ENCODE peak calls at places on chromosomes 3 and 15, in four cellular contexts. One of them, this sample, is unnamed.

GRCh38 chr3:108438542-108438941 is 71.9 kb downstream of the MYH15 start:
- DNase-seq in HepG2: no peak
- DNase-seq in H1: no peak
- DNase-seq in A549: no peak
- DNase-seq in this sample: no peak

GRCh38 chr15:58551764-58552504 is 120.1 kb downstream of the LIPC start:
- DNase-seq in A549: no peak
- DNase-seq in HepG2: peak; percentile 94
- DNase-seq in H1: no peak
- DNase-seq in this sample: peak; percentile 77

GRCh38 chr15:22888120-22888859 is 49.8 kb downstream of the NIPA2 start:
- DNase-seq in A549: peak; percentile 71
- DNase-seq in H1: no peak
- DNase-seq in HepG2: no peak
- DNase-seq in this sample: peak; percentile 32

GRCh38 chr15:77907824-77908751 is 169.4 kb downstream of the TBC1D2B start:
- DNase-seq in A549: no peak
- DNase-seq in H1: no peak
- DNase-seq in HepG2: peak; percentile 61
- DNase-seq in this sample: peak; percentile 79

GRCh38 chr15:101801048-101801447 is 2.3 kb upstream of the OR4F6 start:
- DNase-seq in A549: no peak
- DNase-seq in H1: no peak
- DNase-seq in HepG2: no peak
- DNase-seq in this sample: no peak

GRCh38 chr3:132615911-132616310 is 18.8 kb downstream of the ACKR4 start:
- DNase-seq in HepG2: no peak
- DNase-seq in A549: no peak
- DNase-seq in H1: no peak
- DNase-seq in this sample: no peak

GRCh38 chr3:122992628-122993570 is 34.7 kb downstream of the SEMA5B start:
- DNase-seq in HepG2: no peak
- DNase-seq in A549: no peak
- DNase-seq in H1: no peak
- DNase-seq in this sample: no peak

GRCh38 chr15:98304366-98304765 is 343.9 kb downstream of the ARRDC4 start:
- DNase-seq in HepG2: no peak
- DNase-seq in H1: no peak
- DNase-seq in A549: no peak
- DNase-seq in this sample: no peak

GRCh38 chr15:90337256-90337655 is 14.8 kb upstream of the ZNF774 start:
- DNase-seq in HepG2: no peak
- DNase-seq in H1: no peak
- DNase-seq in A549: no peak
- DNase-seq in this sample: no peak

GRCh38 chr15:68593341-68593740 is 14.5 kb downstream of the CORO2B start:
- DNase-seq in HepG2: no peak
- DNase-seq in H1: no peak
- DNase-seq in A549: no peak
- DNase-seq in this sample: no peak

GRCh38 chr15:44535509-44536297 is 1.2 kb upstream of the EIF3J start:
- DNase-seq in H1: no peak
- DNase-seq in A549: peak; percentile 14
- DNase-seq in HepG2: peak; percentile 15
- DNase-seq in this sample: no peak

GRCh38 chr15:68599560-68600071 is 20.8 kb downstream of the CORO2B start:
- DNase-seq in H1: no peak
- DNase-seq in HepG2: no peak
- DNase-seq in A549: no peak
- DNase-seq in this sample: no peak

GRCh38 chr3:20573175-20573574 is 387.2 kb upstream of the SGO1 start:
- DNase-seq in H1: no peak
- DNase-seq in HepG2: no peak
- DNase-seq in A549: no peak
- DNase-seq in this sample: no peak

GRCh38 chr15:41838400-41838897 is at the start of gene PLA2G4B:
- DNase-seq in H1: no peak
- DNase-seq in A549: no peak
- DNase-seq in HepG2: no peak
- DNase-seq in this sample: no peak

GRCh38 chr15:65421360-65422215 is 1.2 kb downstream of the IGDCC4 start:
- DNase-seq in HepG2: no peak
- DNase-seq in A549: no peak
- DNase-seq in H1: no peak
- DNase-seq in this sample: peak; percentile 68

GRCh38 chr15:100759698-100760356 is 119.8 kb upstream of the ALDH1A3 start:
- DNase-seq in A549: peak; percentile 93
- DNase-seq in H1: no peak
- DNase-seq in HepG2: peak; percentile 22
- DNase-seq in this sample: peak; percentile 4

GRCh38 chr3:72318504-72319201 is 529.6 kb downstream of the SHQ1 start:
- DNase-seq in HepG2: peak; percentile 12
- DNase-seq in H1: no peak
- DNase-seq in A549: no peak
- DNase-seq in this sample: no peak

GRCh38 chr3:42728668-42729364 is 26.2 kb upstream of the HHATL start:
- DNase-seq in HepG2: no peak
- DNase-seq in H1: no peak
- DNase-seq in A549: no peak
- DNase-seq in this sample: no peak

GRCh38 chr3:160473233-160473632 is 23.6 kb upstream of the TRIM59 start:
- DNase-seq in A549: no peak
- DNase-seq in HepG2: no peak
- DNase-seq in H1: no peak
- DNase-seq in this sample: no peak

GRCh38 chr3:11600501-11601282 is 43.0 kb downstream of the VGLL4 start:
- DNase-seq in HepG2: peak; percentile 84
- DNase-seq in A549: peak; percentile 93
- DNase-seq in H1: peak; percentile 66
- DNase-seq in this sample: no peak

GRCh38 chr15:55279746-55280351 is 9.8 kb downstream of the RAB27A start:
- DNase-seq in H1: no peak
- DNase-seq in A549: peak; percentile 66
- DNase-seq in HepG2: peak; percentile 62
- DNase-seq in this sample: peak; percentile 91

GRCh38 chr15:51681303-51681963 is at the start of gene SCG3:
- DNase-seq in HepG2: peak; percentile 47
- DNase-seq in A549: peak; percentile 74
- DNase-seq in H1: peak; percentile 94
- DNase-seq in this sample: peak; percentile 97

GRCh38 chr3:184811034-184811433 is 932 bp upstream of the VPS8 start:
- DNase-seq in HepG2: no peak
- DNase-seq in H1: no peak
- DNase-seq in A549: no peak
- DNase-seq in this sample: no peak

GRCh38 chr3:108124337-108125150 is 33.7 kb upstream of the CD47 start:
- DNase-seq in HepG2: no peak
- DNase-seq in A549: no peak
- DNase-seq in H1: no peak
- DNase-seq in this sample: peak; percentile 25

GRCh38 chr15:48084759-48085420 is 35.9 kb upstream of the SLC24A5 start:
- DNase-seq in H1: peak; percentile 13
- DNase-seq in HepG2: peak; percentile 26
- DNase-seq in A549: peak; percentile 11
- DNase-seq in this sample: no peak

GRCh38 chr15:55499158-55499557 is 8.9 kb downstream of the DNAAF4 start:
- DNase-seq in H1: no peak
- DNase-seq in HepG2: no peak
- DNase-seq in A549: no peak
- DNase-seq in this sample: no peak

GRCh38 chr15:78212546-78213424 is 21.6 kb downstream of the ACSBG1 start:
- DNase-seq in A549: peak; percentile 66
- DNase-seq in HepG2: peak; percentile 23
- DNase-seq in H1: no peak
- DNase-seq in this sample: peak; percentile 78

GRCh38 chr3:196454935-196455334 is 22.7 kb upstream of the UBXN7 start:
- DNase-seq in HepG2: no peak
- DNase-seq in A549: no peak
- DNase-seq in H1: no peak
- DNase-seq in this sample: no peak

GRCh38 chr3:105375750-105376511 is 9.2 kb downstream of the ALCAM start:
- DNase-seq in HepG2: no peak
- DNase-seq in A549: no peak
- DNase-seq in H1: no peak
- DNase-seq in this sample: no peak

GRCh38 chr3:8077126-8077525 is 424.5 kb upstream of the LMCD1 start:
- DNase-seq in A549: no peak
- DNase-seq in H1: no peak
- DNase-seq in HepG2: no peak
- DNase-seq in this sample: no peak

GRCh38 chr3:179971280-179971679 is 65.5 kb downstream of the PEX5L start:
- DNase-seq in H1: no peak
- DNase-seq in HepG2: no peak
- DNase-seq in A549: no peak
- DNase-seq in this sample: no peak

GRCh38 chr15:39979606-39980005 is 45.7 kb downstream of the EIF2AK4 start:
- DNase-seq in HepG2: no peak
- DNase-seq in A549: no peak
- DNase-seq in H1: no peak
- DNase-seq in this sample: no peak

GRCh38 chr3:38608961-38609360 is 40.5 kb downstream of the SCN5A start:
- DNase-seq in HepG2: no peak
- DNase-seq in A549: no peak
- DNase-seq in H1: no peak
- DNase-seq in this sample: no peak

GRCh38 chr3:38609386-38610111 is 39.9 kb downstream of the SCN5A start:
- DNase-seq in H1: no peak
- DNase-seq in HepG2: no peak
- DNase-seq in A549: no peak
- DNase-seq in this sample: no peak

GRCh38 chr3:38610436-38610835 is 39.1 kb downstream of the SCN5A start:
- DNase-seq in HepG2: no peak
- DNase-seq in A549: no peak
- DNase-seq in H1: no peak
- DNase-seq in this sample: no peak

GRCh38 chr3:38606561-38606960 is 42.9 kb downstream of the SCN5A start:
- DNase-seq in H1: no peak
- DNase-seq in HepG2: no peak
- DNase-seq in A549: no peak
- DNase-seq in this sample: no peak

GRCh38 chr3:38608086-38608775 is 41.3 kb downstream of the SCN5A start:
- DNase-seq in H1: no peak
- DNase-seq in HepG2: no peak
- DNase-seq in A549: no peak
- DNase-seq in this sample: no peak
- TF ChIP-seq PHF8 in H1: no peak
- TF ChIP-seq PHF8 in HepG2: no peak
- TF ChIP-seq PHF8 in A549: no peak
- TF ChIP-seq PHF8 in this sample: no peak

GRCh38 chr3:138047596-138048195 is 37.7 kb downstream of the CLDN18 start:
- DNase-seq in HepG2: no peak
- DNase-seq in A549: no peak
- DNase-seq in H1: no peak
- DNase-seq in this sample: no peak
- H3K27ac ChIP-seq in HepG2: no peak overlapping the region
- H3K27ac ChIP-seq in A549: no peak overlapping the region
- H3K27ac ChIP-seq in H1: no peak overlapping the region
- H3K27ac ChIP-seq in this sample: no peak overlapping the region

GRCh38 chr3:26596325-26596724 is 26.2 kb upstream of the LRRC3B start:
- DNase-seq in HepG2: no peak
- DNase-seq in H1: no peak
- DNase-seq in A549: no peak
- DNase-seq in this sample: no peak
- TF ChIP-seq PHF8 in HepG2: no peak
- TF ChIP-seq PHF8 in H1: no peak
- TF ChIP-seq PHF8 in A549: no peak
- TF ChIP-seq PHF8 in this sample: no peak

GRCh38 chr15:66711886-66712285 is 9.8 kb downstream of the SMAD6 start:
- DNase-seq in H1: no peak
- DNase-seq in A549: no peak
- DNase-seq in HepG2: no peak
- DNase-seq in this sample: no peak
- H3K27ac ChIP-seq in H1: no peak overlapping the region
- H3K27ac ChIP-seq in A549: no peak overlapping the region
- H3K27ac ChIP-seq in HepG2: no peak overlapping the region
- H3K27ac ChIP-seq in this sample: no peak overlapping the region

DNA sequence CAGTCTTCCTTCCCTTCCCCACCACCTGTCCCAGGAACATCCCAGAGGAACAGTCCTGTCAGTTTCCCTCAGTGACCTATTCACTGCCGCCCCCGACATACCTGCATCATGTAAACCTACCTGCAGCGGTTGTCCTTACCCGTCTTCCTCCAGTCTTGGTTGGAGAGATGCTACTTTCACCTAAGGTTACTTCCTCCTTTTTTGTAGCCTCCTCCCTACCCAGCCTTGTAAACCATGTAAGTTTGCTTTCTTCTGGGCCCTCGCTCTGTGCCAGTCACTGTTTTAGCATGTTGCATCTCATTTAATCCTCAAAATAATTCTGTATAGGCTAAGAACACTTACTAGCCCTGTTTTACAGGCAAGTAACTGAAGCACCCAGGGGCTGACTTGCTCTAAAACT is 58.3 kb downstream of the GPR171 start:
- DNase-seq in HepG2: no peak
- DNase-seq in H1: no peak
- DNase-seq in A549: no peak
- DNase-seq in this sample: no peak
- TF ChIP-seq PHF8 in HepG2: no peak
- TF ChIP-seq PHF8 in H1: no peak
- TF ChIP-seq PHF8 in A549: no peak
- TF ChIP-seq PHF8 in this sample: no peak

GRCh38 chr3:40913641-40914040 is 285.7 kb upstream of the CTNNB1 start:
- DNase-seq in H1: no peak
- DNase-seq in A549: no peak
- DNase-seq in HepG2: no peak
- DNase-seq in this sample: no peak
- H3K27ac ChIP-seq in H1: no peak overlapping the region
- H3K27ac ChIP-seq in A549: no peak overlapping the region
- H3K27ac ChIP-seq in HepG2: no peak overlapping the region
- H3K27ac ChIP-seq in this sample: no peak overlapping the region